ENCODE peak calls at places on chromosome 17, in nine cellular contexts. N is coronary artery; K is HCT116; Y is A549; B is HFF-Myc; P is CD8-positive, alpha-beta T cell; H is psoas muscle; I is tibial artery; U is cardiac fibroblast. S is an unnamed sample.

GRCh38 chr17:55056530-55056929 is 88.0 kb downstream of the STXBP4 start:
- DNase-seq in N (no peak), U (no peak), B (no peak), Y (no peak), K (no peak), P (no peak), I (no peak), H (no peak), S (peak; percentile 40)

GRCh38 chr17:13244511-13244910 is 226.7 kb upstream of the ELAC2 start:
- DNase-seq in H (peak; percentile 21), N (no peak), I (no peak), U (peak; percentile 8), Y (no peak), P (no peak), B (peak; percentile 17), K (no peak), S (no peak)

GRCh38 chr17:78990349-78991016 is 10.8 kb upstream of the LGALS3BP start:
- DNase-seq in P (no peak), I (peak; percentile 66), Y (no peak), B (no peak), H (peak; percentile 15), K (no peak), U (no peak), N (no peak), S (no peak)

GRCh38 chr17:57722704-57723043 is 22.4 kb downstream of the CCDC182 start:
- DNase-seq in U (no peak), Y (no peak), I (no peak), N (no peak), K (no peak), B (no peak), H (no peak), P (no peak), S (no peak)

GRCh38 chr17:79974786-79975497 is 60.7 kb downstream of the TBC1D16 start:
- DNase-seq in N (peak; percentile 55), H (no peak), U (no peak), P (no peak), Y (peak; percentile 33), B (no peak), I (peak; percentile 41), K (no peak), S (no peak)

GRCh38 chr17:152860-153420 is 15.6 kb downstream of the SCGB1C2 start:
- DNase-seq in P (no peak), H (peak; percentile 3), Y (no peak), U (no peak), K (no peak), N (no peak), I (peak; percentile 52), B (no peak), S (no peak)

GRCh38 chr17:74149597-74150427 is 53.7 kb upstream of the RPL38 start:
- DNase-seq in B (no peak), Y (no peak), K (no peak), P (no peak), I (peak; percentile 48), H (no peak), U (no peak), N (no peak), S (no peak)

GRCh38 chr17:74133726-74134125 is 69.8 kb upstream of the RPL38 start:
- DNase-seq in B (no peak), H (no peak), Y (no peak), U (no peak), I (no peak), N (no peak), K (no peak), P (no peak), S (no peak)

GRCh38 chr17:28380572-28380907 is 9.0 kb downstream of the SARM1 start:
- DNase-seq in H (no peak), I (no peak), B (no peak), Y (no peak), P (no peak), K (no peak), N (no peak), U (no peak), S (no peak)

GRCh38 chr17:28385037-28385797 is 13.7 kb downstream of the SARM1 start:
- DNase-seq in N (no peak), B (no peak), K (no peak), Y (no peak), I (no peak), P (no peak), H (no peak), U (no peak), S (no peak)

GRCh38 chr17:28384281-28385036 is 13.0 kb downstream of the SARM1 start:
- DNase-seq in N (no peak), H (no peak), K (no peak), B (no peak), I (peak; percentile 80), P (peak; percentile 77), Y (no peak), U (no peak), S (peak; percentile 21)

GRCh38 chr17:28379814-28380571 is 8.5 kb downstream of the SARM1 start:
- DNase-seq in I (no peak), H (no peak), Y (peak; percentile 80), N (no peak), B (no peak), K (no peak), U (peak; percentile 47), P (no peak), S (peak; percentile 98)

DNA sequence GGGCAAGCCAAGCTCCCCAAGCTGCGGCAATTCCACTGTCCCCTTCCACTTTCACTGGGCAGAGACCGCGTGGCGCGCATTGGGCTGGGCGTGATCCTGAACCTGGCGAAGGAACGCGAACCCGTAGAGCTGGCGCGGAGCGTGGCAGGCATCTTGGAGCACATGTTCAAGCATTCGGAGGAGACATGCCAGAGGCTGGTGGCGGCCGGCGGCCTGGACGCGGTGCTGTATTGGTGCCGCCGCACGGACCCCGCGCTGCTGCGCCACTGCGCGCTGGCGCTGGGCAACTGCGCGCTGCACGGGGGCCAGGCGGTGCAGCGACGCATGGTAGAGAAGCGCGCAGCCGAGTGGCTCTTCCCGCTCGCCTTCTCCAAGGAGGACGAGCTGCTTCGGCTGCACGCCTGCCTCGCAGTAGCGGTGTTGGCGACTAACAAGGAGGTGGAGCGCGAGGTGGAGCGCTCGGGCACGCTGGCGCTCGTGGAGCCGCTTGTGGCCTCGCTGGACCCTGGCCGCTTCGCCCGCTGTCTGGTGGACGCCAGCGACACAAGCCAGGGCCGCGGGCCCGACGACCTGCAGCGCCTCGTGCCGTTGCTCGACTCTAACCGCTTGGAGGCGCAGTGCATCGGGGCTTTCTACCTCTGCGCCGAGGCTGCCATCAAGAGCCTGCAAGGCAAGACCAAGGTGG is 9.8 kb downstream of the SARM1 start:
- DNase-seq in B (no peak), N (no peak), Y (no peak), P (no peak), I (no peak), K (no peak), H (no peak), U (no peak), S (peak; percentile 25)
- TF ChIP-seq CTCF in B (no peak), N (no peak), Y (no peak), P (no peak), I (no peak), K (no peak), H (no peak), U (no peak), S (peak; percentile 68)

DNA sequence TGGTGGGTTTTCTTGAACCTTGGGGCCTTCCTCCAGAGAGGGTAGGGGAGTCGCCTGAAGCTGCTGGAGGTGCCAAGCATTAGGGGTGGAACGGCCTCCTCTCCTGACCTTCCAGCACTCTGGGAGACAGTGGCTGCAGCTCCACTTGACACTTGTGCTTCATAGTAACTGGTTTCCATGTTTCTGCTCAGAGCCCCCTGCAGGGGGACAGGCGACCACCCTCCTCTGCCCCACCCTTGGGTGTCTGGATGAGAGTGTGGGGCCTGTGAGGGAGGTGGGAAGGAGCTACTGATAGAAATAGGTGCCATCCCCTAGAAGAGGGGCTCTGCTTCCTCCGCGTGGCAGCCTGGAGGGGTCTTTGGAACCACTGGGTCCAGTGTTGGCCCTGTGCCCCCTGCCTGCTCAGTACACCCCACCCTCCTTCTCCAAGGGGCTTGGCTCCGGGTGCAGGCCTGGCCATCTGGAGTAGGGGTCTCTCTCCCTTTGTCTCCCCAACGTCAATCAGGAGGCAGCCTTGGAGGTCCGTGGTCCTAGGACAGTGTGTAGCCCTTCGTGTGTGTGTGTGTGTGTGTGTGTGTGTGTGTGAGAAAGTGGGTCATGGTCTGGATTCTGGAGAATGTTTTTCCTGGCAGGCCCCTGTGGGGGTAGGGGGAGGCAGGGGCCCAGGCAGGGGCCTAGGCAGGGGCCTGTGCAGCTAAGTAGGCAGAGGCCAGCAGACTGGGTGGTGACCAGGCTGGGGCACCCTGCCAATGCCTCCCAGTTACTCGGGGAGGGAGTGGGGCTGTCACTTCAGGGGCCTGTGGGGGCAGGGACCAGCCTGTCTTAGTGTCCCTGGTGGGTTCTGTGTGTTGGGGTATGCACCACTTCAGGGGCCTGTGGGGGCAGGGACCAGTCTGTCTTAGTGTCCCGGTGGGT is 4.9 kb downstream of the LASP1 start:
- DNase-seq in Y (no peak), H (peak; percentile 36), I (peak; percentile 87), P (no peak), K (no peak), N (no peak), B (no peak), U (no peak), S (no peak)
- H3K4me3 ChIP-seq in Y (peak overlapping the region; percentile 94), H (no peak overlapping the region), I (peak overlapping the region; percentile 96), P (no peak overlapping the region), K (no peak overlapping the region), N (peak overlapping the region; percentile 90), B (peak overlapping the region; percentile 14), U (peak overlapping the region; percentile 5), S (no peak overlapping the region)

DNA sequence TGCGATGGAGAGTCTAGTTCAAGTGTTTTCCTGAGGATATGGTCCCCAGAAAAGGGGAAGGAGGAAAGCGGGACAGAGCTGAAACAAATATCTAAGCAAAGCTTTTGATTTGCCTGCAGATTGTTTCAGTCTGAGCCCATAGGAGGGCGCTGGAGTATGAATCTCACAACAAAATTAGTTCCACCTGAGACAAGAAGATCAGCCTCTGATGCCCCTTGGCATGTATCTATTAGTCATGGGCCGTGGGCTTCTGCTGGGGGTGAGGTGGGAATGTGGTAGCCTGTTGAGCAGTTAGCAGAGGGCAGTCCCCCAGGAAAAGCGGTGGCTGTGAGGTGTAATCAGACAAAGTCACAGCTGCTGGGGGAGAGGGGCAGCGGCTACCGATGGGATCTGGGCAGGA is 446.9 kb downstream of the CA10 start:
- DNase-seq in U (no peak), Y (no peak), H (no peak), P (no peak), N (no peak), I (no peak), K (no peak), B (no peak), S (no peak)
- TF ChIP-seq CTCF in U (no peak), Y (no peak), H (no peak), P (no peak), N (no peak), I (no peak), K (peak; percentile 11), B (no peak), S (no peak)

GRCh38 chr17:31013844-31014243 is 43.0 kb downstream of the RNF135 start:
- DNase-seq in N (no peak), P (no peak), Y (no peak), K (no peak), B (no peak), H (no peak), I (no peak), U (no peak), S (no peak)

GRCh38 chr17:31004160-31004559 is 33.3 kb downstream of the RNF135 start:
- DNase-seq in U (no peak), I (no peak), K (no peak), Y (no peak), N (no peak), B (no peak), P (no peak), H (no peak), S (no peak)

GRCh38 chr17:31003225-31003866 is 32.5 kb downstream of the RNF135 start:
- DNase-seq in N (no peak), Y (no peak), I (no peak), H (no peak), P (no peak), K (no peak), B (no peak), U (no peak), S (no peak)

GRCh38 chr17:31007695-31008373 is 37.0 kb downstream of the RNF135 start:
- DNase-seq in I (no peak), P (no peak), U (no peak), N (no peak), H (no peak), Y (no peak), K (no peak), B (no peak), S (no peak)

GRCh38 chr17:31008374-31009035 is 37.7 kb downstream of the RNF135 start:
- DNase-seq in H (peak; percentile 53), I (peak; percentile 79), P (peak; percentile 76), K (no peak), U (peak; percentile 67), Y (no peak), N (peak; percentile 79), B (no peak), S (peak; percentile 27)
- H3K4me3 ChIP-seq in H (peak overlapping the region; percentile 66), I (peak overlapping the region; percentile 82), P (peak overlapping the region; percentile 70), K (no peak overlapping the region), U (peak overlapping the region; percentile 45), Y (no peak overlapping the region), N (peak overlapping the region; percentile 84), B (peak overlapping the region; percentile 55), S (peak overlapping the region; percentile 60)